ENCODE peak calls at places on chromosomes 2 and 18, in nine cellular contexts. One of them, this sample, is unnamed.
A peak's percentile ranks its signal among the peaks of the same experiment; 100 is the strongest.

GRCh38 chr2:231966886-231967285 is 5.4 kb downstream of the DIS3L2 start:
- DNase-seq in germinal center: no peak
- DNase-seq in astrocyte: no peak
- DNase-seq in cardiac fibroblast: no peak
- DNase-seq in activated CD4-positive, alpha-beta T cell treated with anti-CD3 and anti-CD28 coated beads, Interleukin-2, amount 10 ng/mL, durations not matched to agents 7 days and 5 days: no peak
- DNase-seq in iPS DF 6.9: no peak
- DNase-seq in adrenal gland: no peak
- DNase-seq in left cardiac atrium: no peak
- DNase-seq in epithelial cell of esophagus: no peak
- DNase-seq in this sample: no peak

GRCh38 chr2:96531872-96532505 is 4.6 kb upstream of the ARID5A start:
- DNase-seq in germinal center: peak; percentile 58
- DNase-seq in astrocyte: peak; percentile 98
- DNase-seq in cardiac fibroblast: peak; percentile 99
- DNase-seq in activated CD4-positive, alpha-beta T cell treated with anti-CD3 and anti-CD28 coated beads, Interleukin-2, amount 10 ng/mL, durations not matched to agents 7 days and 5 days: peak; percentile 79
- DNase-seq in iPS DF 6.9: no peak
- DNase-seq in adrenal gland: peak; percentile 98
- DNase-seq in left cardiac atrium: peak; percentile 98
- DNase-seq in epithelial cell of esophagus: peak; percentile 98
- DNase-seq in this sample: peak; percentile 98

GRCh38 chr2:134738150-134738865 is 19.5 kb upstream of the TMEM163 start:
- DNase-seq in germinal center: no peak
- DNase-seq in astrocyte: peak; percentile 64
- DNase-seq in cardiac fibroblast: no peak
- DNase-seq in activated CD4-positive, alpha-beta T cell treated with anti-CD3 and anti-CD28 coated beads, Interleukin-2, amount 10 ng/mL, durations not matched to agents 7 days and 5 days: no peak
- DNase-seq in iPS DF 6.9: no peak
- DNase-seq in adrenal gland: no peak
- DNase-seq in left cardiac atrium: no peak
- DNase-seq in epithelial cell of esophagus: no peak
- DNase-seq in this sample: no peak

GRCh38 chr2:157336137-157336721 is 10.6 kb upstream of the ERMN start:
- DNase-seq in germinal center: peak; percentile 17
- DNase-seq in astrocyte: no peak
- DNase-seq in cardiac fibroblast: peak; percentile 68
- DNase-seq in activated CD4-positive, alpha-beta T cell treated with anti-CD3 and anti-CD28 coated beads, Interleukin-2, amount 10 ng/mL, durations not matched to agents 7 days and 5 days: peak; percentile 57
- DNase-seq in iPS DF 6.9: no peak
- DNase-seq in adrenal gland: peak; percentile 57
- DNase-seq in left cardiac atrium: no peak
- DNase-seq in epithelial cell of esophagus: peak; percentile 57
- DNase-seq in this sample: peak; percentile 22

GRCh38 chr2:191415858-191416257 is 170.7 kb downstream of the MYO1B start:
- DNase-seq in germinal center: no peak
- DNase-seq in astrocyte: no peak
- DNase-seq in cardiac fibroblast: no peak
- DNase-seq in activated CD4-positive, alpha-beta T cell treated with anti-CD3 and anti-CD28 coated beads, Interleukin-2, amount 10 ng/mL, durations not matched to agents 7 days and 5 days: no peak
- DNase-seq in iPS DF 6.9: no peak
- DNase-seq in adrenal gland: no peak
- DNase-seq in left cardiac atrium: no peak
- DNase-seq in epithelial cell of esophagus: no peak
- DNase-seq in this sample: no peak

GRCh38 chr2:186125625-186126024 is 360.4 kb upstream of the ZC3H15 start:
- DNase-seq in germinal center: no peak
- DNase-seq in astrocyte: no peak
- DNase-seq in cardiac fibroblast: no peak
- DNase-seq in activated CD4-positive, alpha-beta T cell treated with anti-CD3 and anti-CD28 coated beads, Interleukin-2, amount 10 ng/mL, durations not matched to agents 7 days and 5 days: no peak
- DNase-seq in iPS DF 6.9: no peak
- DNase-seq in adrenal gland: no peak
- DNase-seq in left cardiac atrium: no peak
- DNase-seq in epithelial cell of esophagus: peak; percentile 39
- DNase-seq in this sample: peak; percentile 41

GRCh38 chr2:182717451-182718215 is 1.6 kb downstream of the DNAJC10 start:
- DNase-seq in germinal center: peak; percentile 69
- DNase-seq in astrocyte: no peak
- DNase-seq in cardiac fibroblast: no peak
- DNase-seq in activated CD4-positive, alpha-beta T cell treated with anti-CD3 and anti-CD28 coated beads, Interleukin-2, amount 10 ng/mL, durations not matched to agents 7 days and 5 days: no peak
- DNase-seq in iPS DF 6.9: no peak
- DNase-seq in adrenal gland: no peak
- DNase-seq in left cardiac atrium: no peak
- DNase-seq in epithelial cell of esophagus: no peak
- DNase-seq in this sample: no peak

GRCh38 chr2:104975371-104975770 is 62.5 kb upstream of the MRPS9 start:
- DNase-seq in germinal center: peak; percentile 32
- DNase-seq in astrocyte: no peak
- DNase-seq in cardiac fibroblast: no peak
- DNase-seq in activated CD4-positive, alpha-beta T cell treated with anti-CD3 and anti-CD28 coated beads, Interleukin-2, amount 10 ng/mL, durations not matched to agents 7 days and 5 days: no peak
- DNase-seq in iPS DF 6.9: no peak
- DNase-seq in adrenal gland: no peak
- DNase-seq in left cardiac atrium: no peak
- DNase-seq in epithelial cell of esophagus: no peak
- DNase-seq in this sample: no peak

GRCh38 chr18:48428494-48429177 is 19.5 kb upstream of the ZBTB7C start:
- DNase-seq in germinal center: no peak
- DNase-seq in astrocyte: no peak
- DNase-seq in cardiac fibroblast: no peak
- DNase-seq in activated CD4-positive, alpha-beta T cell treated with anti-CD3 and anti-CD28 coated beads, Interleukin-2, amount 10 ng/mL, durations not matched to agents 7 days and 5 days: no peak
- DNase-seq in iPS DF 6.9: no peak
- DNase-seq in adrenal gland: no peak
- DNase-seq in left cardiac atrium: no peak
- DNase-seq in epithelial cell of esophagus: peak; percentile 47
- DNase-seq in this sample: no peak

GRCh38 chr2:191927319-191927867 is 80.5 kb upstream of the CAVIN2 start:
- DNase-seq in germinal center: no peak
- DNase-seq in astrocyte: peak; percentile 98
- DNase-seq in cardiac fibroblast: peak; percentile 69
- DNase-seq in activated CD4-positive, alpha-beta T cell treated with anti-CD3 and anti-CD28 coated beads, Interleukin-2, amount 10 ng/mL, durations not matched to agents 7 days and 5 days: no peak
- DNase-seq in iPS DF 6.9: no peak
- DNase-seq in adrenal gland: peak; percentile 86
- DNase-seq in left cardiac atrium: peak; percentile 60
- DNase-seq in epithelial cell of esophagus: peak; percentile 84
- DNase-seq in this sample: peak; percentile 87

GRCh38 chr2:192783643-192784042 is 588.9 kb upstream of the TMEFF2 start:
- DNase-seq in germinal center: no peak
- DNase-seq in astrocyte: no peak
- DNase-seq in cardiac fibroblast: no peak
- DNase-seq in activated CD4-positive, alpha-beta T cell treated with anti-CD3 and anti-CD28 coated beads, Interleukin-2, amount 10 ng/mL, durations not matched to agents 7 days and 5 days: no peak
- DNase-seq in iPS DF 6.9: no peak
- DNase-seq in adrenal gland: no peak
- DNase-seq in left cardiac atrium: no peak
- DNase-seq in epithelial cell of esophagus: no peak
- DNase-seq in this sample: no peak

GRCh38 chr2:111007757-111008688 is 112.7 kb upstream of the BCL2L11 start:
- DNase-seq in germinal center: no peak
- DNase-seq in astrocyte: no peak
- DNase-seq in cardiac fibroblast: no peak
- DNase-seq in activated CD4-positive, alpha-beta T cell treated with anti-CD3 and anti-CD28 coated beads, Interleukin-2, amount 10 ng/mL, durations not matched to agents 7 days and 5 days: no peak
- DNase-seq in iPS DF 6.9: no peak
- DNase-seq in adrenal gland: no peak
- DNase-seq in left cardiac atrium: no peak
- DNase-seq in epithelial cell of esophagus: no peak
- DNase-seq in this sample: peak; percentile 27

GRCh38 chr18:51399491-51400122 is 202.1 kb upstream of the MEX3C start:
- DNase-seq in germinal center: no peak
- DNase-seq in astrocyte: no peak
- DNase-seq in cardiac fibroblast: no peak
- DNase-seq in activated CD4-positive, alpha-beta T cell treated with anti-CD3 and anti-CD28 coated beads, Interleukin-2, amount 10 ng/mL, durations not matched to agents 7 days and 5 days: no peak
- DNase-seq in iPS DF 6.9: no peak
- DNase-seq in adrenal gland: no peak
- DNase-seq in left cardiac atrium: no peak
- DNase-seq in epithelial cell of esophagus: no peak
- DNase-seq in this sample: no peak

GRCh38 chr2:66601624-66602023 is 166.7 kb downstream of the MEIS1 start:
- DNase-seq in germinal center: no peak
- DNase-seq in astrocyte: no peak
- DNase-seq in cardiac fibroblast: no peak
- DNase-seq in activated CD4-positive, alpha-beta T cell treated with anti-CD3 and anti-CD28 coated beads, Interleukin-2, amount 10 ng/mL, durations not matched to agents 7 days and 5 days: no peak
- DNase-seq in iPS DF 6.9: no peak
- DNase-seq in adrenal gland: no peak
- DNase-seq in left cardiac atrium: no peak
- DNase-seq in epithelial cell of esophagus: peak; percentile 65
- DNase-seq in this sample: peak; percentile 73

GRCh38 chr18:47417807-47418206 is 166.3 kb upstream of the SKOR2 start:
- DNase-seq in germinal center: no peak
- DNase-seq in astrocyte: no peak
- DNase-seq in cardiac fibroblast: peak; percentile 11
- DNase-seq in activated CD4-positive, alpha-beta T cell treated with anti-CD3 and anti-CD28 coated beads, Interleukin-2, amount 10 ng/mL, durations not matched to agents 7 days and 5 days: no peak
- DNase-seq in iPS DF 6.9: no peak
- DNase-seq in adrenal gland: no peak
- DNase-seq in left cardiac atrium: no peak
- DNase-seq in epithelial cell of esophagus: no peak
- DNase-seq in this sample: no peak

GRCh38 chr2:38416296-38417036 is 39.4 kb upstream of the ATL2 start:
- DNase-seq in germinal center: no peak
- DNase-seq in astrocyte: peak; percentile 7
- DNase-seq in cardiac fibroblast: no peak
- DNase-seq in activated CD4-positive, alpha-beta T cell treated with anti-CD3 and anti-CD28 coated beads, Interleukin-2, amount 10 ng/mL, durations not matched to agents 7 days and 5 days: no peak
- DNase-seq in iPS DF 6.9: no peak
- DNase-seq in adrenal gland: no peak
- DNase-seq in left cardiac atrium: no peak
- DNase-seq in epithelial cell of esophagus: no peak
- DNase-seq in this sample: no peak

GRCh38 chr18:33495278-33495677 is 54.8 kb upstream of the CCDC178 start:
- DNase-seq in germinal center: no peak
- DNase-seq in astrocyte: peak; percentile 49
- DNase-seq in cardiac fibroblast: peak; percentile 52
- DNase-seq in activated CD4-positive, alpha-beta T cell treated with anti-CD3 and anti-CD28 coated beads, Interleukin-2, amount 10 ng/mL, durations not matched to agents 7 days and 5 days: no peak
- DNase-seq in iPS DF 6.9: peak; percentile 41
- DNase-seq in adrenal gland: no peak
- DNase-seq in left cardiac atrium: no peak
- DNase-seq in epithelial cell of esophagus: peak; percentile 56
- DNase-seq in this sample: peak; percentile 30

GRCh38 chr2:176139170-176139611 is 9.7 kb downstream of the HOXD8 start:
- DNase-seq in germinal center: no peak
- DNase-seq in astrocyte: no peak
- DNase-seq in cardiac fibroblast: no peak
- DNase-seq in activated CD4-positive, alpha-beta T cell treated with anti-CD3 and anti-CD28 coated beads, Interleukin-2, amount 10 ng/mL, durations not matched to agents 7 days and 5 days: no peak
- DNase-seq in iPS DF 6.9: no peak
- DNase-seq in adrenal gland: peak; percentile 71
- DNase-seq in left cardiac atrium: no peak
- DNase-seq in epithelial cell of esophagus: no peak
- DNase-seq in this sample: no peak

GRCh38 chr2:1826188-1826905 is 82.0 kb upstream of the PXDN start:
- DNase-seq in germinal center: no peak
- DNase-seq in astrocyte: no peak
- DNase-seq in cardiac fibroblast: no peak
- DNase-seq in activated CD4-positive, alpha-beta T cell treated with anti-CD3 and anti-CD28 coated beads, Interleukin-2, amount 10 ng/mL, durations not matched to agents 7 days and 5 days: no peak
- DNase-seq in iPS DF 6.9: no peak
- DNase-seq in adrenal gland: no peak
- DNase-seq in left cardiac atrium: no peak
- DNase-seq in epithelial cell of esophagus: no peak
- DNase-seq in this sample: no peak

GRCh38 chr2:241820625-241821384 is 11.8 kb downstream of the NEU4 start:
- DNase-seq in germinal center: no peak
- DNase-seq in astrocyte: no peak
- DNase-seq in cardiac fibroblast: no peak
- DNase-seq in activated CD4-positive, alpha-beta T cell treated with anti-CD3 and anti-CD28 coated beads, Interleukin-2, amount 10 ng/mL, durations not matched to agents 7 days and 5 days: no peak
- DNase-seq in iPS DF 6.9: no peak
- DNase-seq in adrenal gland: no peak
- DNase-seq in left cardiac atrium: peak; percentile 20
- DNase-seq in epithelial cell of esophagus: no peak
- DNase-seq in this sample: no peak

GRCh38 chr18:40243592-40243991 is 1711.4 kb upstream of the PIK3C3 start:
- DNase-seq in germinal center: no peak
- DNase-seq in astrocyte: peak; percentile 21
- DNase-seq in cardiac fibroblast: no peak
- DNase-seq in activated CD4-positive, alpha-beta T cell treated with anti-CD3 and anti-CD28 coated beads, Interleukin-2, amount 10 ng/mL, durations not matched to agents 7 days and 5 days: no peak
- DNase-seq in iPS DF 6.9: no peak
- DNase-seq in adrenal gland: no peak
- DNase-seq in left cardiac atrium: no peak
- DNase-seq in epithelial cell of esophagus: no peak
- DNase-seq in this sample: peak; percentile 2

GRCh38 chr2:237968048-237968862 is 1.4 kb downstream of the UBE2F start:
- DNase-seq in germinal center: peak; percentile 76
- DNase-seq in astrocyte: peak; percentile 28
- DNase-seq in cardiac fibroblast: peak; percentile 76
- DNase-seq in activated CD4-positive, alpha-beta T cell treated with anti-CD3 and anti-CD28 coated beads, Interleukin-2, amount 10 ng/mL, durations not matched to agents 7 days and 5 days: peak; percentile 79
- DNase-seq in iPS DF 6.9: no peak
- DNase-seq in adrenal gland: peak; percentile 67
- DNase-seq in left cardiac atrium: peak; percentile 47
- DNase-seq in epithelial cell of esophagus: peak; percentile 68
- DNase-seq in this sample: peak; percentile 44

GRCh38 chr2:223488814-223489213 is 113.3 kb downstream of the SCG2 start:
- DNase-seq in germinal center: no peak
- DNase-seq in astrocyte: peak; percentile 89
- DNase-seq in cardiac fibroblast: peak; percentile 46
- DNase-seq in activated CD4-positive, alpha-beta T cell treated with anti-CD3 and anti-CD28 coated beads, Interleukin-2, amount 10 ng/mL, durations not matched to agents 7 days and 5 days: no peak
- DNase-seq in iPS DF 6.9: no peak
- DNase-seq in adrenal gland: peak; percentile 89
- DNase-seq in left cardiac atrium: no peak
- DNase-seq in epithelial cell of esophagus: no peak
- DNase-seq in this sample: peak; percentile 21

GRCh38 chr18:21393986-21394385 is 152.0 kb downstream of the GREB1L start:
- DNase-seq in germinal center: no peak
- DNase-seq in astrocyte: no peak
- DNase-seq in cardiac fibroblast: peak; percentile 40
- DNase-seq in activated CD4-positive, alpha-beta T cell treated with anti-CD3 and anti-CD28 coated beads, Interleukin-2, amount 10 ng/mL, durations not matched to agents 7 days and 5 days: no peak
- DNase-seq in iPS DF 6.9: no peak
- DNase-seq in adrenal gland: no peak
- DNase-seq in left cardiac atrium: peak; percentile 18
- DNase-seq in epithelial cell of esophagus: no peak
- DNase-seq in this sample: no peak

GRCh38 chr2:240916571-240917008 is 10.5 kb downstream of the CROCC2 start:
- DNase-seq in germinal center: peak; percentile 59
- DNase-seq in astrocyte: peak; percentile 72
- DNase-seq in cardiac fibroblast: peak; percentile 82
- DNase-seq in activated CD4-positive, alpha-beta T cell treated with anti-CD3 and anti-CD28 coated beads, Interleukin-2, amount 10 ng/mL, durations not matched to agents 7 days and 5 days: no peak
- DNase-seq in iPS DF 6.9: no peak
- DNase-seq in adrenal gland: no peak
- DNase-seq in left cardiac atrium: peak; percentile 85
- DNase-seq in epithelial cell of esophagus: peak; percentile 13
- DNase-seq in this sample: no peak

GRCh38 chr2:120851116-120851773 is 115.6 kb downstream of the GLI2 start:
- DNase-seq in germinal center: no peak
- DNase-seq in astrocyte: no peak
- DNase-seq in cardiac fibroblast: no peak
- DNase-seq in activated CD4-positive, alpha-beta T cell treated with anti-CD3 and anti-CD28 coated beads, Interleukin-2, amount 10 ng/mL, durations not matched to agents 7 days and 5 days: no peak
- DNase-seq in iPS DF 6.9: no peak
- DNase-seq in adrenal gland: no peak
- DNase-seq in left cardiac atrium: no peak
- DNase-seq in epithelial cell of esophagus: no peak
- DNase-seq in this sample: no peak

GRCh38 chr2:72159211-72159610 is 11.5 kb upstream of the CYP26B1 start:
- DNase-seq in germinal center: no peak
- DNase-seq in astrocyte: no peak
- DNase-seq in cardiac fibroblast: no peak
- DNase-seq in activated CD4-positive, alpha-beta T cell treated with anti-CD3 and anti-CD28 coated beads, Interleukin-2, amount 10 ng/mL, durations not matched to agents 7 days and 5 days: no peak
- DNase-seq in iPS DF 6.9: no peak
- DNase-seq in adrenal gland: peak; percentile 20
- DNase-seq in left cardiac atrium: no peak
- DNase-seq in epithelial cell of esophagus: no peak
- DNase-seq in this sample: no peak